ENCODE peak calls at places on chromosomes 13 and 19, in four cellular contexts. One of them, this sample, is unnamed.

GRCh38 chr13:46795321-46795720 is 1.6 kb downstream of the ESD start:
- DNase-seq in CD4-positive, alpha-beta T cell: no peak
- DNase-seq in activated CD8-positive, alpha-beta memory T cell treated with anti-CD3 and anti-CD28 coated beads for 1 hour: no peak
- DNase-seq in activated CD4-positive, CD25-positive, alpha-beta regulatory T cell: no peak
- DNase-seq in this sample: peak; percentile 44

GRCh38 chr13:88622362-88622973 is 951.3 kb downstream of the SLITRK5 start:
- DNase-seq in CD4-positive, alpha-beta T cell: peak; percentile 1
- DNase-seq in activated CD8-positive, alpha-beta memory T cell treated with anti-CD3 and anti-CD28 coated beads for 1 hour: no peak
- DNase-seq in activated CD4-positive, CD25-positive, alpha-beta regulatory T cell: no peak
- DNase-seq in this sample: no peak

GRCh38 chr13:104286566-104287290 is 1220.5 kb upstream of the SLC10A2 start:
- DNase-seq in CD4-positive, alpha-beta T cell: no peak
- DNase-seq in activated CD8-positive, alpha-beta memory T cell treated with anti-CD3 and anti-CD28 coated beads for 1 hour: no peak
- DNase-seq in activated CD4-positive, CD25-positive, alpha-beta regulatory T cell: no peak
- DNase-seq in this sample: no peak

GRCh38 chr19:55385749-55386514 is at the start of gene RPL28:
- DNase-seq in CD4-positive, alpha-beta T cell: peak; percentile 98
- DNase-seq in activated CD8-positive, alpha-beta memory T cell treated with anti-CD3 and anti-CD28 coated beads for 1 hour: peak; percentile 97
- DNase-seq in activated CD4-positive, CD25-positive, alpha-beta regulatory T cell: peak; percentile 97
- DNase-seq in this sample: peak; percentile 95

GRCh38 chr13:30421093-30422055 is 919 bp upstream of the UBE2L5 start:
- DNase-seq in CD4-positive, alpha-beta T cell: peak; percentile 30
- DNase-seq in activated CD8-positive, alpha-beta memory T cell treated with anti-CD3 and anti-CD28 coated beads for 1 hour: no peak
- DNase-seq in activated CD4-positive, CD25-positive, alpha-beta regulatory T cell: peak; percentile 4
- DNase-seq in this sample: peak; percentile 72

GRCh38 chr19:53808710-53809125 is 15.4 kb downstream of the NLRP12 start:
- DNase-seq in CD4-positive, alpha-beta T cell: no peak
- DNase-seq in activated CD8-positive, alpha-beta memory T cell treated with anti-CD3 and anti-CD28 coated beads for 1 hour: no peak
- DNase-seq in activated CD4-positive, CD25-positive, alpha-beta regulatory T cell: no peak
- DNase-seq in this sample: peak; percentile 20

GRCh38 chr13:47459512-47459911 is 541.6 kb downstream of the SUCLA2 start:
- DNase-seq in CD4-positive, alpha-beta T cell: no peak
- DNase-seq in activated CD8-positive, alpha-beta memory T cell treated with anti-CD3 and anti-CD28 coated beads for 1 hour: no peak
- DNase-seq in activated CD4-positive, CD25-positive, alpha-beta regulatory T cell: no peak
- DNase-seq in this sample: no peak

GRCh38 chr19:32201661-32202060 is 143.7 kb upstream of the ZNF507 start:
- DNase-seq in CD4-positive, alpha-beta T cell: no peak
- DNase-seq in activated CD8-positive, alpha-beta memory T cell treated with anti-CD3 and anti-CD28 coated beads for 1 hour: no peak
- DNase-seq in activated CD4-positive, CD25-positive, alpha-beta regulatory T cell: no peak
- DNase-seq in this sample: no peak

GRCh38 chr19:5397804-5398692 is 57.2 kb upstream of the ZNRF4 start:
- DNase-seq in CD4-positive, alpha-beta T cell: no peak
- DNase-seq in activated CD8-positive, alpha-beta memory T cell treated with anti-CD3 and anti-CD28 coated beads for 1 hour: no peak
- DNase-seq in activated CD4-positive, CD25-positive, alpha-beta regulatory T cell: no peak
- DNase-seq in this sample: peak; percentile 41

GRCh38 chr19:10751109-10751972 is 33.5 kb downstream of the DNM2 start:
- DNase-seq in CD4-positive, alpha-beta T cell: no peak
- DNase-seq in activated CD8-positive, alpha-beta memory T cell treated with anti-CD3 and anti-CD28 coated beads for 1 hour: no peak
- DNase-seq in activated CD4-positive, CD25-positive, alpha-beta regulatory T cell: no peak
- DNase-seq in this sample: no peak

GRCh38 chr13:40170982-40171381 is 495.5 kb downstream of the FOXO1 start:
- DNase-seq in CD4-positive, alpha-beta T cell: no peak
- DNase-seq in activated CD8-positive, alpha-beta memory T cell treated with anti-CD3 and anti-CD28 coated beads for 1 hour: no peak
- DNase-seq in activated CD4-positive, CD25-positive, alpha-beta regulatory T cell: peak; percentile 31
- DNase-seq in this sample: no peak

GRCh38 chr13:29454931-29455481 is 140.5 kb downstream of the SLC7A1 start:
- DNase-seq in CD4-positive, alpha-beta T cell: no peak
- DNase-seq in activated CD8-positive, alpha-beta memory T cell treated with anti-CD3 and anti-CD28 coated beads for 1 hour: no peak
- DNase-seq in activated CD4-positive, CD25-positive, alpha-beta regulatory T cell: no peak
- DNase-seq in this sample: peak; percentile 27

GRCh38 chr13:111005364-111005763 is 90.5 kb upstream of the ANKRD10 start:
- DNase-seq in CD4-positive, alpha-beta T cell: no peak
- DNase-seq in activated CD8-positive, alpha-beta memory T cell treated with anti-CD3 and anti-CD28 coated beads for 1 hour: no peak
- DNase-seq in activated CD4-positive, CD25-positive, alpha-beta regulatory T cell: no peak
- DNase-seq in this sample: no peak

GRCh38 chr19:15374105-15374651 is 5.4 kb downstream of the AKAP8 start:
- DNase-seq in CD4-positive, alpha-beta T cell: no peak
- DNase-seq in activated CD8-positive, alpha-beta memory T cell treated with anti-CD3 and anti-CD28 coated beads for 1 hour: no peak
- DNase-seq in activated CD4-positive, CD25-positive, alpha-beta regulatory T cell: no peak
- DNase-seq in this sample: no peak

GRCh38 chr13:94646904-94647303 is 45.2 kb downstream of the GPR180 start:
- DNase-seq in CD4-positive, alpha-beta T cell: no peak
- DNase-seq in activated CD8-positive, alpha-beta memory T cell treated with anti-CD3 and anti-CD28 coated beads for 1 hour: no peak
- DNase-seq in activated CD4-positive, CD25-positive, alpha-beta regulatory T cell: no peak
- DNase-seq in this sample: no peak

GRCh38 chr19:47446534-47447469 is 24.9 kb downstream of the SLC8A2 start:
- DNase-seq in CD4-positive, alpha-beta T cell: no peak
- DNase-seq in activated CD8-positive, alpha-beta memory T cell treated with anti-CD3 and anti-CD28 coated beads for 1 hour: no peak
- DNase-seq in activated CD4-positive, CD25-positive, alpha-beta regulatory T cell: no peak
- DNase-seq in this sample: peak; percentile 25

GRCh38 chr19:45298264-45298663 is 24.4 kb downstream of the CKM start:
- DNase-seq in CD4-positive, alpha-beta T cell: no peak
- DNase-seq in activated CD8-positive, alpha-beta memory T cell treated with anti-CD3 and anti-CD28 coated beads for 1 hour: no peak
- DNase-seq in activated CD4-positive, CD25-positive, alpha-beta regulatory T cell: no peak
- DNase-seq in this sample: no peak

GRCh38 chr19:51417107-51417806 is at the start of gene SIGLEC10:
- DNase-seq in CD4-positive, alpha-beta T cell: no peak
- DNase-seq in activated CD8-positive, alpha-beta memory T cell treated with anti-CD3 and anti-CD28 coated beads for 1 hour: no peak
- DNase-seq in activated CD4-positive, CD25-positive, alpha-beta regulatory T cell: no peak
- DNase-seq in this sample: no peak

GRCh38 chr13:112821340-112822055 is 131.7 kb downstream of the ATP11A start:
- DNase-seq in CD4-positive, alpha-beta T cell: no peak
- DNase-seq in activated CD8-positive, alpha-beta memory T cell treated with anti-CD3 and anti-CD28 coated beads for 1 hour: no peak
- DNase-seq in activated CD4-positive, CD25-positive, alpha-beta regulatory T cell: no peak
- DNase-seq in this sample: no peak

GRCh38 chr19:7883796-7884570 is 4.3 kb upstream of the LRRC8E start:
- DNase-seq in CD4-positive, alpha-beta T cell: no peak
- DNase-seq in activated CD8-positive, alpha-beta memory T cell treated with anti-CD3 and anti-CD28 coated beads for 1 hour: no peak
- DNase-seq in activated CD4-positive, CD25-positive, alpha-beta regulatory T cell: no peak
- DNase-seq in this sample: no peak

GRCh38 chr19:11421607-11422098 is 2.5 kb upstream of the RGL3 start:
- DNase-seq in CD4-positive, alpha-beta T cell: peak; percentile 16
- DNase-seq in activated CD8-positive, alpha-beta memory T cell treated with anti-CD3 and anti-CD28 coated beads for 1 hour: no peak
- DNase-seq in activated CD4-positive, CD25-positive, alpha-beta regulatory T cell: peak; percentile 28
- DNase-seq in this sample: peak; percentile 30

GRCh38 chr13:38417727-38418126 is 68.1 kb downstream of the UFM1 start:
- DNase-seq in CD4-positive, alpha-beta T cell: no peak
- DNase-seq in activated CD8-positive, alpha-beta memory T cell treated with anti-CD3 and anti-CD28 coated beads for 1 hour: no peak
- DNase-seq in activated CD4-positive, CD25-positive, alpha-beta regulatory T cell: no peak
- DNase-seq in this sample: no peak

This sample was measured in HAP-1.